ENCODE peak calls at places on chromosomes 4 and X, in eight cellular contexts. F is stomach, H is PC-3, L is spleen, E is OCI-LY7, G is psoas muscle, X is neural progenitor cell, U is dorsolateral prefrontal cortex. V is an unnamed sample.

GRCh38 chr4:164357957-164358356 is 396.0 kb upstream of the SMIM31 start:
- DNase-seq in F (no peak), H (no peak), G (no peak), U (no peak), L (no peak), E (no peak), X (no peak), V (no peak)

GRCh38 chr4:101184668-101185067 is 162.7 kb downstream of the PPP3CA start:
- DNase-seq in L (no peak), E (no peak), F (no peak), U (no peak), H (no peak), G (no peak), X (peak), V (no peak)

GRCh38 chr4:82357640-82358039 is 16.2 kb downstream of the HNRNPD start:
- DNase-seq in X (no peak), F (no peak), G (no peak), U (no peak), H (no peak), E (no peak), L (no peak), V (no peak)

GRCh38 chrX:39907964-39908616 is 189.7 kb downstream of the BCOR start:
- DNase-seq in E (no peak), H (peak), L (no peak), U (no peak), F (peak), G (peak), X (no peak), V (peak)

GRCh38 chrX:14038375-14039077 is 8.8 kb upstream of the GEMIN8 start:
- DNase-seq in G (no peak), E (no peak), X (no peak), U (no peak), L (no peak), H (no peak), F (no peak), V (no peak)

GRCh38 chr4:178577933-178578332 is 1135.7 kb upstream of the AGA start:
- DNase-seq in F (no peak), H (peak), L (no peak), X (peak), G (no peak), U (no peak), E (peak), V (no peak)

GRCh38 chrX:24216827-24217226 is 67.3 kb downstream of the ZFX start:
- DNase-seq in X (no peak), G (no peak), U (no peak), E (no peak), F (no peak), H (no peak), L (no peak), V (no peak)

GRCh38 chr4:8285976-8286718 is 16.6 kb downstream of the HTRA3 start:
- DNase-seq in H (no peak), E (no peak), X (no peak), G (peak), U (no peak), L (peak), F (no peak), V (no peak)

GRCh38 chr4:161186750-161187149 is 977.0 kb downstream of the FSTL5 start:
- DNase-seq in H (no peak), F (no peak), X (no peak), G (no peak), E (no peak), L (no peak), U (no peak), V (no peak)

GRCh38 chr4:42410446-42410845 is 13.2 kb downstream of the SHISA3 start:
- DNase-seq in H (peak), G (no peak), L (no peak), U (no peak), E (no peak), F (no peak), X (no peak), V (no peak)

GRCh38 chr4:42412251-42412650 is 15.0 kb downstream of the SHISA3 start:
- DNase-seq in F (no peak), L (no peak), U (no peak), G (no peak), E (no peak), X (no peak), H (peak), V (peak)

GRCh38 chr4:42416017-42416416 is 18.7 kb downstream of the SHISA3 start:
- DNase-seq in L (no peak), F (no peak), G (no peak), U (no peak), X (peak), E (peak), H (no peak), V (no peak)

GRCh38 chr4:42417491-42417890 is 20.2 kb downstream of the SHISA3 start:
- DNase-seq in X (no peak), G (no peak), L (no peak), U (no peak), F (no peak), E (no peak), H (no peak), V (no peak)

GRCh38 chr4:42411803-42412202 is 14.5 kb downstream of the SHISA3 start:
- DNase-seq in L (no peak), U (no peak), F (no peak), G (no peak), H (no peak), X (no peak), E (no peak), V (no peak)
- H3K27ac ChIP-seq in L (no peak), U (no peak), F (no peak), G (no peak), H (peak), X (no peak), E (no peak), V (peak)

GRCh38 chr4:7193040-7193958 is 961 bp downstream of the SORCS2 start:
- DNase-seq in U (no peak), H (peak), E (no peak), X (peak), G (no peak), F (no peak), L (peak), V (no peak)
- H3K4me3 ChIP-seq in U (peak), H (peak), E (no peak), X (peak), G (peak), F (peak), L (no peak), V (peak)

GRCh38 chr4:26884486-26884988 is 23.9 kb downstream of the STIM2 start:
- DNase-seq in X (no peak), G (no peak), E (peak), H (no peak), U (no peak), L (no peak), F (no peak), V (no peak)

GRCh38 chr4:26891054-26891453 is 30.4 kb downstream of the STIM2 start:
- DNase-seq in E (no peak), U (no peak), H (no peak), L (no peak), F (no peak), X (no peak), G (no peak), V (no peak)

GRCh38 chr4:26887809-26888208 is 27.2 kb downstream of the STIM2 start:
- DNase-seq in X (no peak), H (no peak), F (no peak), E (no peak), G (no peak), U (no peak), L (no peak), V (no peak)

GRCh38 chr4:26887143-26887542 is 26.5 kb downstream of the STIM2 start:
- DNase-seq in G (no peak), U (no peak), L (no peak), F (no peak), E (no peak), H (no peak), X (no peak), V (no peak)

GRCh38 chr4:26885912-26886274 is 25.3 kb downstream of the STIM2 start:
- DNase-seq in L (no peak), U (no peak), X (no peak), H (no peak), G (no peak), E (peak), F (no peak), V (no peak)
- TF ChIP-seq CTCF in L (no peak), U (no peak), X (no peak), H (no peak), G (no peak), E (no peak), F (no peak), V (no peak)

DNA sequence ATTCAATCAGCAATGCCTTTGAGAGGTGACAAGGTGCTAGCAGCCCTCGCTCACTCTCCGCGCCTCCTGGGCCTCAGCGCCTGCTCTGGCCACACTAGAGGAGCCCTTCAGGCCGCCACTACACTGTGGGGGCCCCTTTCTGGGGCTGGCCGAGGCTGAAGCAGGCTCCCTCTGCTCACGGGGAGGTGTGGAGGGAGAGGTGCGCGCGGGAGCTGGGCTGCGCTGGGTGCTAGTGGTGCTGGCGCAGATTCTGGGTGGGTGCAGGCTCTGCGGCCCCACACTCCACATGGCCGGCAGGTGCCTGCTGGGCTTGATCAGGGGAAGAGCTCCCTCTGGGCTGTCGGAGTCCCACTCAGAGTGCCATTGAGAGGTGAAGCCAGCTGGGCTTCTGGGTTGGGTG is 351.0 kb downstream of the GASK1B start:
- DNase-seq in H (no peak), X (no peak), L (no peak), F (no peak), E (no peak), G (no peak), U (no peak), V (no peak)
- H3K27ac ChIP-seq in H (no peak), X (no peak), L (no peak), F (no peak), E (no peak), G (no peak), U (no peak), V (no peak)

GRCh38 chr4:102431608-102431961 is 69.6 kb upstream of the NFKB1 start:
- DNase-seq in E (no peak), F (no peak), U (no peak), H (no peak), G (no peak), X (no peak), L (no peak), V (no peak)
- H3K4me3 ChIP-seq in E (peak), F (peak), U (peak), H (peak), G (peak), X (peak), L (peak), V (no peak)

GRCh38 chr4:30269850-30270249 is 450.3 kb upstream of the PCDH7 start:
- DNase-seq in G (no peak), E (no peak), F (no peak), H (peak), U (no peak), L (no peak), X (no peak), V (no peak)
- TF ChIP-seq CTCF in G (no peak), E (peak), F (no peak), H (peak), U (no peak), L (no peak), X (peak), V (peak)

V was measured in brain microvascular endothelial cell.